ENCODE peak calls at places on chromosome 18, in five cellular contexts. One of them, this sample, is unnamed.

GRCh38 chr18:49023938-49024341 is 73.2 kb upstream of the SMAD7 start:
- DNase-seq in cardiac fibroblast: no peak
- DNase-seq in fibroblast of lung: no peak
- DNase-seq in natural killer cell: no peak
- DNase-seq in Calu3: no peak
- DNase-seq in this sample: no peak

GRCh38 chr18:23658296-23658695 is 4.4 kb downstream of the ANKRD29 start:
- DNase-seq in cardiac fibroblast: peak; percentile 39
- DNase-seq in fibroblast of lung: peak; percentile 19
- DNase-seq in natural killer cell: no peak
- DNase-seq in Calu3: no peak
- DNase-seq in this sample: no peak

GRCh38 chr18:10784596-10785202 is 258.9 kb downstream of the NAPG start:
- DNase-seq in cardiac fibroblast: no peak
- DNase-seq in fibroblast of lung: no peak
- DNase-seq in natural killer cell: no peak
- DNase-seq in Calu3: no peak
- DNase-seq in this sample: no peak

GRCh38 chr18:30889582-30890301 is 152.8 kb downstream of the DSC3 start:
- DNase-seq in cardiac fibroblast: peak; percentile 9
- DNase-seq in fibroblast of lung: peak; percentile 23
- DNase-seq in natural killer cell: no peak
- DNase-seq in Calu3: peak; percentile 23
- DNase-seq in this sample: no peak

GRCh38 chr18:30439174-30439573 is 603.4 kb downstream of the DSC3 start:
- DNase-seq in cardiac fibroblast: no peak
- DNase-seq in fibroblast of lung: no peak
- DNase-seq in natural killer cell: no peak
- DNase-seq in Calu3: no peak
- DNase-seq in this sample: no peak

GRCh38 chr18:12904012-12904516 is 20.0 kb upstream of the PTPN2 start:
- DNase-seq in cardiac fibroblast: peak; percentile 27
- DNase-seq in fibroblast of lung: peak; percentile 20
- DNase-seq in natural killer cell: no peak
- DNase-seq in Calu3: no peak
- DNase-seq in this sample: no peak

GRCh38 chr18:23643815-23644214 is 18.9 kb downstream of the ANKRD29 start:
- DNase-seq in cardiac fibroblast: no peak
- DNase-seq in fibroblast of lung: no peak
- DNase-seq in natural killer cell: no peak
- DNase-seq in Calu3: no peak
- DNase-seq in this sample: no peak

GRCh38 chr18:42459873-42460272 is 504.8 kb downstream of the PIK3C3 start:
- DNase-seq in cardiac fibroblast: no peak
- DNase-seq in fibroblast of lung: no peak
- DNase-seq in natural killer cell: no peak
- DNase-seq in Calu3: no peak
- DNase-seq in this sample: no peak

GRCh38 chr18:27793013-27793412 is 383.9 kb downstream of the CDH2 start:
- DNase-seq in cardiac fibroblast: no peak
- DNase-seq in fibroblast of lung: no peak
- DNase-seq in natural killer cell: no peak
- DNase-seq in Calu3: no peak
- DNase-seq in this sample: no peak

DNA sequence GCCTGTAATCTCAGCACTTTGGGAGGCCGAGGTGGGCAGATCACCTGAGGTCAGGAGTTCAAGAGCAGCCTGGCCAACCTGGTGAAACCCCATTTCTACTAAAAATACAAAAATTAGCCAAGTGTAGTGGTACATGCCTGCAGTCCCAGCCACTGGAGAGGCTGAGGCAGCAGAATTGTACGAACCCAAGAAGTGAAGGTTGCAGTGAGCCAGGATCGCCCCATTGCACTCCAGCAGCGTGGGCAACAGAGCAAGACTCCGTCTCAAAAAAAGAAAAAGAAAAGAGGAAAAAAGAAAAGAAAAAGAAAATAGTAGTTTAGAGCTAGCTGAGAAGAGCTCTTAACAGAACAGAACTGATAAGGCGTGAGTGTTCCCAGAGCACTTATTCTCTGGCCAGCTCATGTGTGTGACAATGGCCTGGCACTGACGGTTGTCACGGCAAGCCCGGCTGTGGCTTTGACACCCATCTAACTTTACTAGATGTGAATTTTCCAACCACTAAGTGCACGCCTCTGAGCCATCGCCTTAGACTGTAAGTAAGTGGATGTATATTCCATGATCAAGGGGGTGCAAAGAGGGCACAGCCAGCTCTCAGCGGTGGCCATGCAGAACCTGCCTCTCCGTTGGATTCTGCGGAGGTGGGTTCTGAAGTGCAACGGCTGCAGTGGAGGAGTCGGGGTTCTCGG is 80.0 kb downstream of the ZNF516 start:
- DNase-seq in cardiac fibroblast: no peak
- DNase-seq in fibroblast of lung: no peak
- DNase-seq in natural killer cell: peak; percentile 52
- DNase-seq in Calu3: no peak
- DNase-seq in this sample: no peak
- TF ChIP-seq CTCF in cardiac fibroblast: no peak
- TF ChIP-seq CTCF in fibroblast of lung: no peak
- TF ChIP-seq CTCF in natural killer cell: no peak
- TF ChIP-seq CTCF in Calu3: no peak
- TF ChIP-seq CTCF in this sample: no peak

DNA sequence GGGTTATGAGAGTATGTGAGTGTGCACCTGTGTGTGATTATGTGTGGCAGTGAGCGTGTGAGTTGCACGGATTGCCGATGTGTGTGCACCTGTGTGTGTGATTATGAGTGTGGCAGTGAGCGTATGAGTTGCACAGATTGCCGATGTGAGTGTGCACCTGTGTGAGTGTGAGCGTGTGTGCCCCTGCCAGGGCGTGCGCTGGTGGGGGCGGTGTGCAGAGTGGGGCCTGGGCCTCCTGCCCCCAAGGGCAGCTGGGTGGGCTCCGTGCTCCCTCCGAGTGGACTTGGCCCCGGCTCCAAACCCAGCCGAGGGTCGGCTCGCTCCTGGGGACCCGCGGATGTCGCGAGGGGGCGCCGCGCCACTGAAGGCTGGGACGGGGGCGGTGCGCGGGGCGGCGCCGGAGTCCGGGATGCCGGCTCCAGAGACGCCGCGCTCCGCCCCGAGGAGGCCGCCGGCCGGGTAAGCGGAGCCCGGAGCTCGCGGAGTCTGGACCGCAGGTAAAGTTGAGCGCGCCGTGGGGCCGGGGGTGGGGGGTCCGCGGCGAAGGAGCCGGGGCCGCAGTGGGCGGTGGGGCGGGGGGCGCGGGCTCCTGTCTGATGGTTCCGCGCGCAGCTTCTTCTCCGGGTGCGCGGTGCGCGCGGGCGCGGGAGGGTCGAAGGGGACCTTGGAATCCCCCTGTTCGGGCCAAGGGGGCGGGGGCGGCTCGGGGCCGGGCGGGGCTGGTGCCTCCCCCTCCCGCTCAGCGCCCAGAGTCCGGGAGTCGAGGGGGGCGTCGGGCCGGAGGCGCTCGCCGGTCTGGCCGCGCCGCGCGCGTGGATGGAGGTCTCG is at the start of gene KCNG2:
- DNase-seq in cardiac fibroblast: peak; percentile 39
- DNase-seq in fibroblast of lung: peak; percentile 26
- DNase-seq in natural killer cell: no peak
- DNase-seq in Calu3: no peak
- DNase-seq in this sample: peak; percentile 69
- TF ChIP-seq CTCF in cardiac fibroblast: no peak
- TF ChIP-seq CTCF in fibroblast of lung: no peak
- TF ChIP-seq CTCF in natural killer cell: no peak
- TF ChIP-seq CTCF in Calu3: no peak
- TF ChIP-seq CTCF in this sample: peak; percentile 48

GRCh38 chr18:3297025-3297984 is 35.4 kb downstream of the MYL12B start:
- DNase-seq in cardiac fibroblast: peak; percentile 94
- DNase-seq in fibroblast of lung: peak; percentile 94
- DNase-seq in natural killer cell: peak; percentile 87
- DNase-seq in Calu3: peak; percentile 94
- DNase-seq in this sample: peak; percentile 89
- TF ChIP-seq CTCF in cardiac fibroblast: peak; percentile 29
- TF ChIP-seq CTCF in fibroblast of lung: peak; percentile 22
- TF ChIP-seq CTCF in natural killer cell: peak; percentile 75
- TF ChIP-seq CTCF in Calu3: peak; percentile 50
- TF ChIP-seq CTCF in this sample: peak; percentile 89

GRCh38 chr18:55778731-55779460 is 190.9 kb upstream of the TCF4 start:
- DNase-seq in cardiac fibroblast: peak; percentile 53
- DNase-seq in fibroblast of lung: peak; percentile 18
- DNase-seq in natural killer cell: no peak
- DNase-seq in Calu3: no peak
- DNase-seq in this sample: no peak

GRCh38 chr18:55781481-55781957 is 193.5 kb upstream of the TCF4 start:
- DNase-seq in cardiac fibroblast: peak; percentile 93
- DNase-seq in fibroblast of lung: peak; percentile 79
- DNase-seq in natural killer cell: no peak
- DNase-seq in Calu3: peak; percentile 40
- DNase-seq in this sample: no peak

GRCh38 chr18:55780591-55781071 is 192.6 kb upstream of the TCF4 start:
- DNase-seq in cardiac fibroblast: peak; percentile 75
- DNase-seq in fibroblast of lung: peak; percentile 64
- DNase-seq in natural killer cell: no peak
- DNase-seq in Calu3: no peak
- DNase-seq in this sample: no peak

GRCh38 chr18:55779461-55779710 is 191.4 kb upstream of the TCF4 start:
- DNase-seq in cardiac fibroblast: no peak
- DNase-seq in fibroblast of lung: no peak
- DNase-seq in natural killer cell: no peak
- DNase-seq in Calu3: no peak
- DNase-seq in this sample: no peak

GRCh38 chr18:55779711-55780590 is 192.0 kb upstream of the TCF4 start:
- DNase-seq in cardiac fibroblast: peak; percentile 48
- DNase-seq in fibroblast of lung: peak; percentile 46
- DNase-seq in natural killer cell: no peak
- DNase-seq in Calu3: no peak
- DNase-seq in this sample: no peak
- TF ChIP-seq CTCF in cardiac fibroblast: no peak
- TF ChIP-seq CTCF in fibroblast of lung: no peak
- TF ChIP-seq CTCF in natural killer cell: no peak
- TF ChIP-seq CTCF in Calu3: no peak
- TF ChIP-seq CTCF in this sample: peak; percentile 61

DNA sequence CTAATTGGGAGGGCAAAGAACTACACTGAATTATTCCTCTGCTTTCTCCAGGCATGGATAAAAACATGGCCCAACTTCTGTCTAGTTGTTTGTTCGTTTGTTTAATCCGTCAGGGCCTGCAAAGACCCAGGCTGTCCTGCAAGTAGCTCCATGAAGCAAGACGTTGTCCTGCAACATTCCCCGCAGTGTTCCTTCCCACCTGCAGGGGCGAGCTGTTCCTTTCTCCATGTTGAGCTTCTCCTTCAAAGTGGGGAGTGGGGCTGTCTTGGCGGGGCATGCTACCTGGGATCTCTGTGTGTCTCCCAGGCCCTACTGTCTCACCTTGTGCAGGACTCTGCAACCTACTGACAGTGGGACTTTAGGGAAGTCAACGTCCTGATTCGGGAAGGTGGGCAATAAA is 264.0 kb upstream of the SMIM21 start:
- DNase-seq in cardiac fibroblast: no peak
- DNase-seq in fibroblast of lung: no peak
- DNase-seq in natural killer cell: no peak
- DNase-seq in Calu3: no peak
- DNase-seq in this sample: no peak
- TF ChIP-seq CTCF in cardiac fibroblast: no peak
- TF ChIP-seq CTCF in fibroblast of lung: no peak
- TF ChIP-seq CTCF in natural killer cell: no peak
- TF ChIP-seq CTCF in Calu3: no peak
- TF ChIP-seq CTCF in this sample: peak; percentile 46

GRCh38 chr18:25453556-25454269 is 101.7 kb upstream of the ZNF521 start:
- DNase-seq in cardiac fibroblast: peak; percentile 2
- DNase-seq in fibroblast of lung: peak; percentile 81
- DNase-seq in natural killer cell: no peak
- DNase-seq in Calu3: no peak
- DNase-seq in this sample: no peak
- TF ChIP-seq CTCF in cardiac fibroblast: no peak
- TF ChIP-seq CTCF in fibroblast of lung: no peak
- TF ChIP-seq CTCF in natural killer cell: no peak
- TF ChIP-seq CTCF in Calu3: no peak
- TF ChIP-seq CTCF in this sample: no peak

GRCh38 chr18:64333584-64333983 is 184.7 kb upstream of the LINC00305 start:
- DNase-seq in cardiac fibroblast: no peak
- DNase-seq in fibroblast of lung: no peak
- DNase-seq in natural killer cell: no peak
- DNase-seq in Calu3: no peak
- DNase-seq in this sample: no peak

GRCh38 chr18:64330976-64331375 is 182.1 kb upstream of the LINC00305 start:
- DNase-seq in cardiac fibroblast: no peak
- DNase-seq in fibroblast of lung: no peak
- DNase-seq in natural killer cell: no peak
- DNase-seq in Calu3: no peak
- DNase-seq in this sample: no peak

GRCh38 chr18:64332851-64333250 is 184.0 kb upstream of the LINC00305 start:
- DNase-seq in cardiac fibroblast: no peak
- DNase-seq in fibroblast of lung: no peak
- DNase-seq in natural killer cell: no peak
- DNase-seq in Calu3: no peak
- DNase-seq in this sample: no peak

GRCh38 chr18:64331419-64331818 is 182.5 kb upstream of the LINC00305 start:
- DNase-seq in cardiac fibroblast: no peak
- DNase-seq in fibroblast of lung: no peak
- DNase-seq in natural killer cell: no peak
- DNase-seq in Calu3: no peak
- DNase-seq in this sample: no peak

GRCh38 chr18:64330161-64330560 is 181.3 kb upstream of the LINC00305 start:
- DNase-seq in cardiac fibroblast: no peak
- DNase-seq in fibroblast of lung: no peak
- DNase-seq in natural killer cell: no peak
- DNase-seq in Calu3: no peak
- DNase-seq in this sample: no peak
- TF ChIP-seq CTCF in cardiac fibroblast: no peak
- TF ChIP-seq CTCF in fibroblast of lung: no peak
- TF ChIP-seq CTCF in natural killer cell: no peak
- TF ChIP-seq CTCF in Calu3: no peak
- TF ChIP-seq CTCF in this sample: no peak

DNA sequence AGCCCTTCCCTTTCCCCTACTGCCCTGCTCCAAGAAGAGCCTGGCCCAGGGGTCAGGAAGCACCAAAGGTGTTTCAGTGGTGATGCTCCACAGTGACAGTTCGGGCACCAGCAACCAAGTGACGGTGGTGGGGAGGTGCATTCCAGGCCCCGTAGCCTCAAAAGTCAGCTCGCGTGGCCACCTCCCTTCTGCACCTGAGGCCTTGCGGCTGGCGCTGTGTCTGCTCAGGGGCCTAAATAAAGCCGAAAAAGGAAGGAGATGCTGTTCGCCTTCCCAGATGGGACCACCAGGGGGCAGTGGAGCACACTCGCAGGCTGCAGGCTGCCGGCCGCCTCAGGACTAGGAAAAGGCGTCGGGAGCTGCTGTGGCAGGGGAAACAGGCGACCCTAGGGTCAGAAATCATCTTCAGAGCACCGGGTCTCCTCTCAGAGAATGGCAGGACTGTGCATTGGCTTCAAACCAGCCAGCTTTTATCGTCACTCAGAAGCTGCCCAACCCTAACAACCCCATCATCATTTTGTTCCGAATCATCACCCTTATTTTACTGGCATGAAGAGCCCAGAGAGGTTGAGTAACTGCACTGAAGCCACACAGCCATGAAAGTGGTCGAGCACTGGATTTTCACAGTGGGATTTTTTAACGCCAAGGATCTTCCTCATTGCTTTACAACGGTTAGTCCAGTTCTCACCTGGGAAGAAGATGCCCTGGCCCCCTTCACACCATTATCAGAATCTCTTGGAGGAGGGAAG is 213.0 kb upstream of the CELF4 start:
- DNase-seq in cardiac fibroblast: peak; percentile 21
- DNase-seq in fibroblast of lung: no peak
- DNase-seq in natural killer cell: no peak
- DNase-seq in Calu3: peak; percentile 83
- DNase-seq in this sample: peak; percentile 89
- TF ChIP-seq CTCF in cardiac fibroblast: peak; percentile 61
- TF ChIP-seq CTCF in fibroblast of lung: peak; percentile 78
- TF ChIP-seq CTCF in natural killer cell: no peak
- TF ChIP-seq CTCF in Calu3: peak; percentile 78
- TF ChIP-seq CTCF in this sample: peak; percentile 95

This sample was measured in type B pancreatic cell.